ENCODE peak calls at places on chromosomes 2 and 18, in eight cellular contexts. S is RWPE1; N is stomach; G is choroid plexus epithelial cell; U is Right ventricle myocardium superior; M is ascending aorta; Y is GM04503; T is stimulated activated naive CD4-positive, alpha-beta T cell. H is an unnamed sample.

GRCh38 chr2:5433855-5434254 is 258.3 kb upstream of the SOX11 start:
- DNase-seq in G (no peak), S (no peak), T (no peak), U (no peak), Y (no peak), N (no peak), M (no peak), H (no peak)

GRCh38 chr2:170766693-170767092 is 3.5 kb upstream of the ERICH2 start:
- DNase-seq in M (no peak), N (no peak), T (no peak), S (no peak), U (no peak), G (no peak), Y (no peak), H (no peak)

GRCh38 chr2:241739651-241740050 is 5.2 kb downstream of the D2HGDH start:
- DNase-seq in M (no peak), S (no peak), Y (peak; percentile 0), U (no peak), T (no peak), G (peak; percentile 35), N (no peak), H (no peak)

GRCh38 chr2:132651115-132652099 is 18.6 kb downstream of the LYPD1 start:
- DNase-seq in N (no peak), S (peak; percentile 52), M (no peak), U (no peak), G (peak; percentile 79), T (no peak), Y (no peak), H (no peak)

GRCh38 chr2:98867539-98868309 is 68.3 kb downstream of the CRACDL start:
- DNase-seq in M (no peak), G (no peak), N (no peak), U (no peak), S (no peak), Y (no peak), T (no peak), H (no peak)

GRCh38 chr2:31404827-31405226 is 9.7 kb downstream of the XDH start:
- DNase-seq in T (no peak), S (no peak), N (no peak), U (no peak), G (peak; percentile 21), M (no peak), Y (no peak), H (no peak)

GRCh38 chr18:26792661-26793060 is 72.8 kb downstream of the AQP4 start:
- DNase-seq in G (peak; percentile 76), T (no peak), M (no peak), U (no peak), S (no peak), N (no peak), Y (no peak), H (no peak)

GRCh38 chr2:37325625-37326071 is 1.0 kb upstream of the PRKD3 start:
- DNase-seq in M (no peak), G (no peak), T (no peak), S (no peak), N (no peak), U (peak; percentile 44), Y (no peak), H (no peak)

GRCh38 chr2:130843321-130843985 is 6.7 kb downstream of the ARHGEF4 start:
- DNase-seq in U (no peak), Y (no peak), T (no peak), M (no peak), G (no peak), N (no peak), S (no peak), H (peak; percentile 33)

GRCh38 chr2:141630531-141630930 is 500.3 kb downstream of the LRP1B start:
- DNase-seq in U (no peak), N (no peak), G (no peak), T (no peak), Y (no peak), S (no peak), M (no peak), H (no peak)